ENCODE peak calls at places on chromosomes 13 and 19, in eight cellular contexts. One of them, this sample, is unnamed.

GRCh38 chr13:38415233-38415632 is 65.6 kb downstream of the UFM1 start:
- DNase-seq in stomach: no peak
- DNase-seq in transverse colon: peak
- DNase-seq in astrocyte: no peak
- DNase-seq in OCI-LY7: peak
- DNase-seq in hepatocyte: no peak
- DNase-seq in CD8-positive, alpha-beta T cell: no peak
- DNase-seq in RWPE1: no peak
- DNase-seq in this sample: peak

GRCh38 chr13:20411638-20412342 is 113.9 kb downstream of the CRYL1 start:
- DNase-seq in stomach: no peak
- DNase-seq in transverse colon: no peak
- DNase-seq in OCI-LY7: no peak
- DNase-seq in CD8-positive, alpha-beta T cell: no peak
- DNase-seq in hepatocyte: no peak
- DNase-seq in astrocyte: no peak
- DNase-seq in RWPE1: no peak
- DNase-seq in this sample: no peak

GRCh38 chr19:49114630-49115363 is 627 bp downstream of the LIN7B start:
- DNase-seq in RWPE1: no peak
- DNase-seq in astrocyte: peak
- DNase-seq in transverse colon: peak
- DNase-seq in hepatocyte: peak
- DNase-seq in OCI-LY7: peak
- DNase-seq in stomach: peak
- DNase-seq in CD8-positive, alpha-beta T cell: peak
- DNase-seq in this sample: peak

GRCh38 chr19:53945441-53945840 is 17.3 kb upstream of the CACNG8 start:
- DNase-seq in RWPE1: no peak
- DNase-seq in transverse colon: no peak
- DNase-seq in OCI-LY7: no peak
- DNase-seq in astrocyte: peak
- DNase-seq in hepatocyte: no peak
- DNase-seq in CD8-positive, alpha-beta T cell: no peak
- DNase-seq in stomach: no peak
- DNase-seq in this sample: peak

GRCh38 chr19:46739290-46739771 is 6.5 kb upstream of the FKRP start:
- DNase-seq in stomach: no peak
- DNase-seq in RWPE1: no peak
- DNase-seq in astrocyte: no peak
- DNase-seq in OCI-LY7: no peak
- DNase-seq in hepatocyte: no peak
- DNase-seq in CD8-positive, alpha-beta T cell: no peak
- DNase-seq in transverse colon: no peak
- DNase-seq in this sample: no peak

GRCh38 chr13:40402931-40403412 is 263.5 kb downstream of the FOXO1 start:
- DNase-seq in stomach: no peak
- DNase-seq in RWPE1: peak
- DNase-seq in OCI-LY7: no peak
- DNase-seq in astrocyte: peak
- DNase-seq in transverse colon: no peak
- DNase-seq in hepatocyte: no peak
- DNase-seq in CD8-positive, alpha-beta T cell: no peak
- DNase-seq in this sample: no peak

GRCh38 chr19:35777411-35777841 is 2.1 kb downstream of the ARHGAP33 start:
- DNase-seq in hepatocyte: no peak
- DNase-seq in RWPE1: no peak
- DNase-seq in transverse colon: no peak
- DNase-seq in OCI-LY7: no peak
- DNase-seq in stomach: no peak
- DNase-seq in CD8-positive, alpha-beta T cell: no peak
- DNase-seq in astrocyte: no peak
- DNase-seq in this sample: no peak

GRCh38 chr13:35485451-35485850 is 9.0 kb upstream of the MAB21L1 start:
- DNase-seq in transverse colon: no peak
- DNase-seq in stomach: no peak
- DNase-seq in hepatocyte: no peak
- DNase-seq in CD8-positive, alpha-beta T cell: no peak
- DNase-seq in OCI-LY7: no peak
- DNase-seq in RWPE1: no peak
- DNase-seq in astrocyte: no peak
- DNase-seq in this sample: no peak

GRCh38 chr13:27280009-27280646 is 9.5 kb downstream of the RASL11A start:
- DNase-seq in hepatocyte: no peak
- DNase-seq in stomach: no peak
- DNase-seq in CD8-positive, alpha-beta T cell: no peak
- DNase-seq in RWPE1: no peak
- DNase-seq in astrocyte: no peak
- DNase-seq in transverse colon: no peak
- DNase-seq in OCI-LY7: no peak
- DNase-seq in this sample: no peak

GRCh38 chr19:2766594-2767372 is 16.3 kb downstream of the SGTA start:
- DNase-seq in transverse colon: no peak
- DNase-seq in RWPE1: no peak
- DNase-seq in CD8-positive, alpha-beta T cell: no peak
- DNase-seq in OCI-LY7: no peak
- DNase-seq in stomach: no peak
- DNase-seq in hepatocyte: no peak
- DNase-seq in astrocyte: no peak
- DNase-seq in this sample: no peak

GRCh38 chr19:49127674-49128544 is 8.6 kb downstream of the PPFIA3 start:
- DNase-seq in OCI-LY7: peak
- DNase-seq in astrocyte: peak
- DNase-seq in CD8-positive, alpha-beta T cell: peak
- DNase-seq in RWPE1: peak
- DNase-seq in stomach: peak
- DNase-seq in transverse colon: peak
- DNase-seq in hepatocyte: peak
- DNase-seq in this sample: peak

GRCh38 chr19:14440049-14440448 is 6.9 kb downstream of the PKN1 start:
- DNase-seq in astrocyte: no peak
- DNase-seq in OCI-LY7: peak
- DNase-seq in RWPE1: no peak
- DNase-seq in CD8-positive, alpha-beta T cell: peak
- DNase-seq in hepatocyte: no peak
- DNase-seq in stomach: peak
- DNase-seq in transverse colon: peak
- DNase-seq in this sample: no peak

GRCh38 chr19:3849092-3849491 is 19.7 kb downstream of the ZFR2 start:
- DNase-seq in hepatocyte: peak
- DNase-seq in RWPE1: peak
- DNase-seq in transverse colon: peak
- DNase-seq in CD8-positive, alpha-beta T cell: peak
- DNase-seq in astrocyte: no peak
- DNase-seq in stomach: peak
- DNase-seq in OCI-LY7: peak
- DNase-seq in this sample: peak

GRCh38 chr19:17075860-17076538 is 422 bp downstream of the MYO9B start:
- DNase-seq in astrocyte: no peak
- DNase-seq in RWPE1: peak
- DNase-seq in CD8-positive, alpha-beta T cell: no peak
- DNase-seq in OCI-LY7: peak
- DNase-seq in hepatocyte: peak
- DNase-seq in transverse colon: peak
- DNase-seq in stomach: peak
- DNase-seq in this sample: peak

GRCh38 chr13:33087790-33088189 is 71.6 kb downstream of the KL start:
- DNase-seq in transverse colon: no peak
- DNase-seq in OCI-LY7: no peak
- DNase-seq in stomach: no peak
- DNase-seq in astrocyte: peak
- DNase-seq in RWPE1: peak
- DNase-seq in hepatocyte: no peak
- DNase-seq in CD8-positive, alpha-beta T cell: no peak
- DNase-seq in this sample: no peak

DNA sequence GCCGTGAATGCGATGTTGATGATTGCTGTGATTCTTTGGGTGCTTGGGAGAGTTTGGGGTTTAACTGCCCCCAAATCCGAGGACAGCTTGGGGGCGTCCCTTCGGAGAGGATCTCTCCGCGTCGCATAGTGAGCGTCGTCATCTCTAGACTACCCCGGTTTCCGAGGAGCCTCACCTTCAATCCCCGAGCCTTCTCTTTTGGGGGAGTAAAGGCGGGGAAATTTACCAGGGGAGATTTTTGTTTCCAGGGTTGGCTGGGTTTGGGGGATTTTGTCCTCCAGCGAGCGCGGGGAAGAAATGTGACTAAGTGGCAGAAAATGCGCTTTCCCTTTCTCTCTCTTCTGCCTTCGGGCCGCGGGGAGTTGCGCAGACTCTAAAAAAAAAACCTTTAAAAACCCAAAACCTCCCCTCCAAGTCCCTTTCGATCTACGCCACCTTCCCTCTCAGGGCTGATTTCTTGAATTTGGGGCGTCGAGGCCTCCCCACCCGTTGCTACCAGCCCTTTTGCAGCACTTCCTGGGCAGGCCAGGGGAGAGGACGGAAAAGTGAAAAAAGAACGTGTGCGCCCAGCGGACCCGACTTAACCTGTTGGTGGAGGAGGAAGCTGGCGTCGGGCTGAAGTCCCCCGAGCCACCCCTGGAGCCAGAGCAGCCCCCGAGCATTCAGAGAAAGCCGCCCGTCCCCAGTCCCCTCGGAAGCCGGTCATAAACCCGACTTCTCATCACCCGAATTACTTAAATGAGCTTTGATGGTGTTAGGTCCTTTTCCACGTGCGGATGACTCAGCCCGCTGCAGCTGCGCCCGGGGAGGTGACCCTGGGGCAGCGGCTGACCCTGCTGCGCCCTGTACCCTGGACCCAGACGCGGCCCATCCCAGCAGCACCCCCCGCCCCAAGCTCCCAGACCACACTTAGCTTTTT is 17.7 kb downstream of the NFIX start:
- DNase-seq in RWPE1: peak
- DNase-seq in transverse colon: peak
- DNase-seq in OCI-LY7: no peak
- DNase-seq in CD8-positive, alpha-beta T cell: peak
- DNase-seq in hepatocyte: peak
- DNase-seq in stomach: no peak
- DNase-seq in astrocyte: peak
- DNase-seq in this sample: peak
- H3K27ac ChIP-seq in RWPE1: peak
- H3K27ac ChIP-seq in transverse colon: peak
- H3K27ac ChIP-seq in OCI-LY7: no peak
- H3K27ac ChIP-seq in CD8-positive, alpha-beta T cell: no peak
- H3K27ac ChIP-seq in hepatocyte: no peak
- H3K27ac ChIP-seq in stomach: peak
- H3K27ac ChIP-seq in astrocyte: peak
- H3K27ac ChIP-seq in this sample: peak

DNA sequence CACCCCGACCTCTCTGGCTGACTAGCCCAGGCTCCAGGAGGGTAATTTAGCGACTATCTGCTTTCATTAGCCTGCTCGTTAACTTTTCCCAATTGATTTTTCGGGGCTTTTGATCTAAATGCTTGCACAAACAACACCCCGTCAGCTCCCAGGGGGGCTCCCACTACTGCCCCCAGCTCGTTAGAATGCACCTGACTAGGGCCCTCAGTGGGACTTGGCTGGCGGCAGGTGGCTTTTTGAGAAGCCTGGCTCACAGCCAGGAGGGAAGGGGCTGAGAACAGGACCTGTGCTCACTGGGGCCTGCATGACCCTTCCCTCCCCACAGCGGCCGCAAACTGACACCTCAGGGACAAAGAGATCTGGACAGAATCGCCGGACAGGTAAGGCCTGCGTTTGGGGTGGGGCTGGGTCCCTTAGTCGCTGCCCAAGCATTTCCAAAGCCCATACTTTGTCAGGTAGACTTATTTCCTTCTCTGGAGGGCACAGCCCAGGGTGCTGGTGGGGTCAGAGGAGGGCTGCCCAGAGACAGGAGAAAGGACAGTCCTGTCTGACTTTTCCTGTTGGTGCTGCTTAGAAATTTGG is 7.6 kb upstream of the CD79A start:
- DNase-seq in OCI-LY7: peak
- DNase-seq in CD8-positive, alpha-beta T cell: no peak
- DNase-seq in transverse colon: no peak
- DNase-seq in hepatocyte: no peak
- DNase-seq in RWPE1: no peak
- DNase-seq in astrocyte: no peak
- DNase-seq in stomach: no peak
- DNase-seq in this sample: no peak
- H3K27ac ChIP-seq in OCI-LY7: peak
- H3K27ac ChIP-seq in CD8-positive, alpha-beta T cell: no peak
- H3K27ac ChIP-seq in transverse colon: peak
- H3K27ac ChIP-seq in hepatocyte: no peak
- H3K27ac ChIP-seq in RWPE1: peak
- H3K27ac ChIP-seq in astrocyte: no peak
- H3K27ac ChIP-seq in stomach: no peak
- H3K27ac ChIP-seq in this sample: no peak

GRCh38 chr19:5290336-5291262 is 50.0 kb downstream of the PTPRS start:
- DNase-seq in stomach: no peak
- DNase-seq in OCI-LY7: no peak
- DNase-seq in RWPE1: no peak
- DNase-seq in astrocyte: no peak
- DNase-seq in CD8-positive, alpha-beta T cell: no peak
- DNase-seq in hepatocyte: no peak
- DNase-seq in transverse colon: no peak
- DNase-seq in this sample: no peak
- H3K27ac ChIP-seq in stomach: peak
- H3K27ac ChIP-seq in OCI-LY7: no peak
- H3K27ac ChIP-seq in RWPE1: no peak
- H3K27ac ChIP-seq in astrocyte: no peak
- H3K27ac ChIP-seq in CD8-positive, alpha-beta T cell: no peak
- H3K27ac ChIP-seq in hepatocyte: no peak
- H3K27ac ChIP-seq in transverse colon: peak
- H3K27ac ChIP-seq in this sample: no peak

GRCh38 chr19:18292460-18292809 is 11.0 kb upstream of the JUND start:
- DNase-seq in RWPE1: peak
- DNase-seq in OCI-LY7: no peak
- DNase-seq in hepatocyte: no peak
- DNase-seq in transverse colon: no peak
- DNase-seq in CD8-positive, alpha-beta T cell: no peak
- DNase-seq in astrocyte: no peak
- DNase-seq in stomach: no peak
- DNase-seq in this sample: peak

GRCh38 chr19:18289471-18290066 is 8.1 kb upstream of the JUND start:
- DNase-seq in transverse colon: no peak
- DNase-seq in stomach: no peak
- DNase-seq in hepatocyte: no peak
- DNase-seq in RWPE1: no peak
- DNase-seq in astrocyte: no peak
- DNase-seq in CD8-positive, alpha-beta T cell: no peak
- DNase-seq in OCI-LY7: no peak
- DNase-seq in this sample: no peak

GRCh38 chr19:18291590-18292459 is 10.4 kb upstream of the JUND start:
- DNase-seq in transverse colon: peak
- DNase-seq in astrocyte: peak
- DNase-seq in CD8-positive, alpha-beta T cell: peak
- DNase-seq in RWPE1: peak
- DNase-seq in stomach: peak
- DNase-seq in OCI-LY7: peak
- DNase-seq in hepatocyte: peak
- DNase-seq in this sample: peak

GRCh38 chr19:18291019-18291524 is 9.7 kb upstream of the JUND start:
- DNase-seq in astrocyte: no peak
- DNase-seq in transverse colon: no peak
- DNase-seq in stomach: no peak
- DNase-seq in CD8-positive, alpha-beta T cell: no peak
- DNase-seq in hepatocyte: no peak
- DNase-seq in OCI-LY7: no peak
- DNase-seq in RWPE1: no peak
- DNase-seq in this sample: no peak

GRCh38 chr19:18290250-18291018 is 9.0 kb upstream of the JUND start:
- DNase-seq in CD8-positive, alpha-beta T cell: peak
- DNase-seq in RWPE1: no peak
- DNase-seq in transverse colon: peak
- DNase-seq in hepatocyte: no peak
- DNase-seq in stomach: peak
- DNase-seq in astrocyte: no peak
- DNase-seq in OCI-LY7: no peak
- DNase-seq in this sample: no peak
- H3K27ac ChIP-seq in CD8-positive, alpha-beta T cell: peak
- H3K27ac ChIP-seq in RWPE1: peak
- H3K27ac ChIP-seq in transverse colon: peak
- H3K27ac ChIP-seq in hepatocyte: peak
- H3K27ac ChIP-seq in stomach: peak
- H3K27ac ChIP-seq in astrocyte: no peak
- H3K27ac ChIP-seq in OCI-LY7: no peak
- H3K27ac ChIP-seq in this sample: no peak